ENCODE peak calls at places on chromosome 6, in ten cellular contexts. C is neural crest cell; I is Panc1; Y is fibroblast of the conjunctiva; W is fibroblast of gingiva; M is iPS-NIHi11; D is neural progenitor cell; N is psoas muscle; J is activated CD8-positive, alpha-beta memory T cell treated with anti-CD3 and anti-CD28 coated beads for 48 hours; H is stimulated activated CD8-positive, alpha-beta memory T cell treated with anti-CD3 and anti-CD28 coated beads, Interleukin-12 subunit alpha, Interleukin-12 subunit beta, amount 100 ng/mL, for 4 hours. R is an unnamed sample.

GRCh38 chr6:5083307-5083583 is 1.9 kb upstream of the PPP1R3G start:
- DNase-seq in H (no peak), C (no peak), I (no peak), Y (no peak), N (no peak), M (no peak), W (no peak), D (no peak), J (no peak), R (no peak)

GRCh38 chr6:152716322-152716721 is 18.6 kb downstream of the MYCT1 start:
- DNase-seq in I (no peak), N (no peak), H (no peak), M (no peak), J (no peak), Y (no peak), D (no peak), W (no peak), C (no peak), R (no peak)

GRCh38 chr6:137827977-137828815 is 38.9 kb upstream of the TNFAIP3 start:
- DNase-seq in N (no peak), M (no peak), Y (no peak), I (no peak), C (no peak), J (no peak), D (no peak), H (no peak), W (no peak), R (no peak)

GRCh38 chr6:122116105-122116504 is 283.3 kb upstream of the HSF2 start:
- DNase-seq in W (peak; percentile 38), Y (no peak), N (no peak), M (no peak), J (no peak), C (no peak), I (no peak), H (no peak), D (no peak), R (no peak)

GRCh38 chr6:20789162-20789561 is 254.9 kb downstream of the CDKAL1 start:
- DNase-seq in Y (no peak), M (no peak), H (no peak), W (peak; percentile 17), N (no peak), C (no peak), J (no peak), I (no peak), D (no peak), R (no peak)

GRCh38 chr6:45714795-45715507 is 300.7 kb downstream of the CLIC5 start:
- DNase-seq in Y (peak; percentile 83), W (peak; percentile 79), H (no peak), M (peak; percentile 85), I (peak; percentile 82), J (no peak), D (peak; percentile 87), N (no peak), C (peak; percentile 44), R (no peak)

GRCh38 chr6:33061987-33062386 is 11.5 kb downstream of the HLA-DPA1 start:
- DNase-seq in Y (no peak), N (no peak), W (no peak), M (no peak), J (no peak), D (no peak), I (no peak), H (no peak), C (no peak), R (no peak)

GRCh38 chr6:33787954-33788693 is 806 bp downstream of the LEMD2 start:
- DNase-seq in H (peak; percentile 45), Y (peak; percentile 62), W (peak; percentile 90), J (peak; percentile 37), I (no peak), C (peak; percentile 39), M (peak; percentile 68), D (peak; percentile 54), N (peak; percentile 86), R (peak; percentile 88)

GRCh38 chr6:154937306-154938244 is 57.5 kb upstream of the TIAM2 start:
- DNase-seq in M (peak; percentile 58), J (no peak), D (peak; percentile 53), I (no peak), C (no peak), N (no peak), W (peak; percentile 69), Y (no peak), H (no peak), R (no peak)

GRCh38 chr6:135941275-135941674 is 89.8 kb downstream of the PDE7B start:
- DNase-seq in N (no peak), W (peak; percentile 77), I (no peak), C (no peak), H (no peak), D (no peak), J (no peak), Y (peak; percentile 10), M (no peak), R (no peak)

GRCh38 chr6:159821726-159822125 is 21.6 kb downstream of the PNLDC1 start:
- DNase-seq in N (no peak), J (no peak), H (no peak), C (no peak), M (no peak), Y (no peak), D (no peak), W (no peak), I (no peak), R (no peak)

GRCh38 chr6:83536034-83536646 is 23.8 kb downstream of the PRSS35 start:
- DNase-seq in H (no peak), J (no peak), N (no peak), M (peak; percentile 63), I (peak; percentile 43), D (peak; percentile 72), Y (peak; percentile 28), C (peak; percentile 57), W (peak; percentile 28), R (no peak)

GRCh38 chr6:157188213-157188612 is 135.1 kb downstream of the TMEM242 start:
- DNase-seq in H (no peak), J (no peak), Y (no peak), C (no peak), I (no peak), W (no peak), N (no peak), M (no peak), D (no peak), R (no peak)

GRCh38 chr6:129120856-129121255 is 237.9 kb downstream of the LAMA2 start:
- DNase-seq in I (no peak), N (no peak), H (no peak), M (no peak), Y (no peak), C (no peak), J (no peak), W (peak; percentile 70), D (no peak), R (no peak)

GRCh38 chr6:135922170-135922569 is 70.7 kb downstream of the PDE7B start:
- DNase-seq in I (peak; percentile 73), W (peak; percentile 95), M (peak; percentile 59), C (no peak), H (no peak), J (no peak), Y (peak; percentile 93), N (no peak), D (no peak), R (no peak)

GRCh38 chr6:47414517-47415167 is 62.9 kb upstream of the CD2AP start:
- DNase-seq in C (no peak), Y (peak; percentile 12), H (no peak), W (peak; percentile 68), M (no peak), N (no peak), J (no peak), I (peak; percentile 18), D (no peak), R (no peak)

GRCh38 chr6:84825461-84825860 is 61.1 kb upstream of the TBX18 start:
- DNase-seq in M (no peak), Y (no peak), J (no peak), N (no peak), W (peak; percentile 14), I (no peak), C (no peak), H (no peak), D (no peak), R (no peak)

R was measured in Right ventricle myocardium inferior.